ENCODE peak calls at places on chromosomes 3 and 15, in nine cellular contexts. A is MM.1S, D is hepatocyte, Y is SK-N-SH, C is GM23248, V is neural progenitor cell, T is PC-3, F is HCT116, W is GM23338. K is an unnamed sample.

GRCh38 chr3:142576792-142577191 is 1.7 kb downstream of the ATR start:
- DNase-seq in D (no peak), C (no peak), W (no peak), Y (no peak), A (no peak), V (no peak), F (no peak), T (no peak), K (no peak)

GRCh38 chr3:56881035-56881575 is 79.4 kb upstream of the ARHGEF3 start:
- DNase-seq in D (no peak), Y (no peak), C (peak; percentile 16), T (peak; percentile 49), A (no peak), F (no peak), W (no peak), V (no peak), K (no peak)

GRCh38 chr15:34161329-34161953 is 48.5 kb downstream of the KATNBL1 start:
- DNase-seq in W (peak; percentile 28), Y (no peak), D (peak; percentile 57), C (peak; percentile 8), F (peak; percentile 26), A (no peak), T (peak; percentile 57), V (no peak), K (peak; percentile 19)

GRCh38 chr3:122962149-122962548 is 65.4 kb downstream of the SEMA5B start:
- DNase-seq in T (no peak), W (no peak), Y (no peak), V (no peak), C (peak; percentile 19), F (no peak), D (no peak), A (no peak), K (no peak)

GRCh38 chr3:133469140-133469731 is 69.4 kb downstream of the BFSP2 start:
- DNase-seq in Y (no peak), T (no peak), V (no peak), C (peak; percentile 34), D (no peak), F (no peak), W (no peak), A (no peak), K (no peak)

GRCh38 chr3:114496466-114496865 is 202.6 kb downstream of the TIGIT start:
- DNase-seq in Y (no peak), T (no peak), V (no peak), F (no peak), C (peak; percentile 47), A (no peak), D (no peak), W (no peak), K (no peak)

GRCh38 chr3:159788291-159788690 is 200.3 kb upstream of the IL12A start:
- DNase-seq in D (no peak), V (no peak), C (no peak), A (no peak), W (no peak), Y (no peak), T (no peak), F (no peak), K (no peak)

GRCh38 chr3:174614046-174614445 is 245.1 kb upstream of the NAALADL2 start:
- DNase-seq in A (no peak), F (no peak), D (peak; percentile 5), T (no peak), C (no peak), Y (no peak), V (no peak), W (no peak), K (no peak)

GRCh38 chr3:43768594-43768993 is 77.9 kb downstream of the ABHD5 start:
- DNase-seq in F (no peak), V (no peak), W (no peak), A (no peak), Y (no peak), T (peak; percentile 27), D (no peak), C (peak; percentile 72), K (no peak)

GRCh38 chr3:196994056-196994455 is 25.4 kb upstream of the PIGZ start:
- DNase-seq in C (no peak), Y (no peak), A (no peak), D (no peak), W (no peak), F (no peak), V (no peak), T (no peak), K (no peak)

GRCh38 chr3:72629191-72629611 is 219.0 kb downstream of the SHQ1 start:
- DNase-seq in V (no peak), T (peak; percentile 68), Y (no peak), A (no peak), D (peak; percentile 18), W (no peak), F (no peak), C (no peak), K (peak; percentile 49)

GRCh38 chr3:127815641-127816605 is 6.4 kb downstream of the MGLL start:
- DNase-seq in F (no peak), C (no peak), T (no peak), Y (no peak), V (no peak), A (no peak), W (no peak), D (peak; percentile 73), K (no peak)

GRCh38 chr3:155428558-155428957 is 135.1 kb upstream of the STRIT1 start:
- DNase-seq in A (no peak), F (no peak), D (no peak), W (no peak), T (peak; percentile 68), Y (no peak), V (no peak), C (peak; percentile 92), K (no peak)

GRCh38 chr3:15361494-15362214 is 29.3 kb upstream of the SH3BP5 start:
- DNase-seq in D (no peak), W (no peak), C (peak; percentile 80), Y (peak; percentile 25), A (no peak), F (no peak), T (peak; percentile 13), V (peak; percentile 66), K (peak; percentile 67)

GRCh38 chr15:100009372-100009771 is 276.1 kb upstream of the LYSMD4 start:
- DNase-seq in F (no peak), D (no peak), A (no peak), T (no peak), W (no peak), V (no peak), C (no peak), Y (no peak), K (no peak)

GRCh38 chr3:25661694-25662455 is 2.8 kb downstream of the TOP2B start:
- DNase-seq in D (no peak), V (no peak), C (peak; percentile 43), A (peak; percentile 58), W (no peak), F (no peak), Y (peak; percentile 37), T (peak; percentile 10), K (peak; percentile 65)
- TF ChIP-seq EZH2phosphoT487 in D (no peak), V (no peak), C (no peak), A (no peak), W (no peak), F (no peak), Y (no peak), T (no peak), K (no peak)

GRCh38 chr15:91891788-91892187 is 38.3 kb downstream of the SLCO3A1 start:
- DNase-seq in C (no peak), V (no peak), A (no peak), Y (no peak), W (no peak), T (no peak), D (no peak), F (no peak), K (no peak)

GRCh38 chr15:91890614-91891013 is 37.1 kb downstream of the SLCO3A1 start:
- DNase-seq in D (no peak), V (no peak), Y (no peak), A (no peak), F (peak; percentile 32), C (peak; percentile 62), T (peak; percentile 77), W (no peak), K (no peak)

GRCh38 chr15:91892417-91892816 is 38.9 kb downstream of the SLCO3A1 start:
- DNase-seq in Y (no peak), T (no peak), V (no peak), C (no peak), F (no peak), A (no peak), W (no peak), D (no peak), K (no peak)

GRCh38 chr15:91889143-91889815 is 35.8 kb downstream of the SLCO3A1 start:
- DNase-seq in Y (no peak), F (no peak), D (no peak), A (no peak), V (no peak), C (no peak), W (no peak), T (no peak), K (no peak)

DNA sequence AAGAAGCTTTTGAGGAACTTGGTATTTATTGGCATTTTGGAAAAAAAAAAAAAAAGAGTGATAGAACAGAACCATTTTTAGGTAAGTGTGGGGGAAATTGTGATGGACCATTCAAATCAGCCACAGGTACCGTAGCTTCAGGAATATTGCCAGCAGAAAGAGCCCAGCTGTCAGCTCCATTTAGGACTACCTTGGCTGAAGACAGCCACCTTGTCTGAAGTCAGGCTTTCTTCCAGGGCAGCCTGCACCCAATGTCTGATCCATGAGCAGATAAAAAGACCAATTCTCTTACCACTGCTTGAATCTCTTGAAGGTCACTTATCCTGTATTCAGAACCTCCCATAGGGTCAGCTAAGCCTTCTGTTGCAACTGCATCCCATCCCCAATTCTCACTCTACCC is 37.6 kb downstream of the SLCO3A1 start:
- DNase-seq in C (no peak), A (no peak), Y (no peak), T (no peak), F (no peak), V (no peak), W (no peak), D (no peak), K (no peak)
- H3K4me3 ChIP-seq in C (no peak overlapping the region), A (no peak overlapping the region), Y (no peak overlapping the region), T (no peak overlapping the region), F (no peak overlapping the region), V (no peak overlapping the region), W (no peak overlapping the region), D (no peak overlapping the region), K (no peak overlapping the region)

DNA sequence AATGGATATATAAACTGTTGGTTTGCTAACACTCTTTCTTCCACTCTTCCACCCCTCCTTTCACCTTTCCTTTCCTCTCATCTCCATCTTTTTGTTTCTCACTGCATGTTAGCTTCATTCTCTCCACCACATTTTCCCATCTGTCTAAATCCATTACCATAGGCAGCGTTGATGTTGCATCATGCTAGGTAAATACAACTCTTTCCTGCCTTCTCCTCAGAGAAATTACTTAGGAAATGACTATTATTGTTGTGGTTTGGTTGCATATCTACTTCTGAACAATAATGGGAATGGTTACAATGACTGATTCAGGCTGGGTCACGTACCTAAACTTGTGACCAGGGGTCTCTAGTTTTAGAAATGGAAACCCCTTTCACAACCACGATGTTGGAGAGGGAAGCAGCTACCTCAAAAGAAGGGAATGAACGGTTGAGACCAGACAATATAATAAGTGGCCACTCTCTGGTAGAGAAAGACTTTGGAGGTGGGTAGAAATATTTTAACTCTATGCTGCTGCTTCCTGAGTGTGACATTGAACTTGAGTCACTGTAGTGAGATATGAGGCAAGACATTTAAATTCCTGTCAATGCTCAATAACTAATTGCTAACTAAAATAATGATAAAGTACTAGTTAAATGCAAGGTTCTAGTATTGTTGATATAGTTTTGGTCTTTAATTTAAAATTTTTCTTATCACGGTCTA is 314.1 kb upstream of the TGFBR2 start:
- DNase-seq in A (no peak), V (no peak), W (no peak), Y (no peak), C (peak; percentile 51), F (peak; percentile 18), T (peak; percentile 86), D (no peak), K (no peak)
- TF ChIP-seq EZH2phosphoT487 in A (no peak), V (no peak), W (no peak), Y (no peak), C (no peak), F (no peak), T (no peak), D (no peak), K (no peak)

GRCh38 chr3:192409838-192410683 is 317.3 kb downstream of the FGF12 start:
- DNase-seq in T (no peak), V (peak; percentile 68), W (peak; percentile 72), F (no peak), A (peak; percentile 46), Y (no peak), C (peak; percentile 3), D (peak; percentile 18), K (no peak)
- H3K4me3 ChIP-seq in T (peak overlapping the region; percentile 50), V (peak overlapping the region; percentile 52), W (peak overlapping the region; percentile 86), F (no peak overlapping the region), A (peak overlapping the region; percentile 83), Y (no peak overlapping the region), C (no peak overlapping the region), D (peak overlapping the region; percentile 75), K (no peak overlapping the region)